ENCODE peak calls at places on chromosomes 12 and 14, in ten cellular contexts. N, M, Y, E, T, Z, W, D, P and A are unnamed samples.

GRCh38 chr14:37864861-37865718 is 269.7 kb downstream of the TTC6 start:
- DNase-seq in N (peak), M (peak), Y (no peak), E (no peak), T (peak), Z (no peak), W (no peak), D (no peak), P (no peak), A (no peak)

GRCh38 chr12:109069307-109070231 is 17.2 kb downstream of the USP30 start:
- DNase-seq in N (no peak), M (no peak), Y (no peak), E (no peak), T (no peak), Z (peak), W (peak), D (no peak), P (no peak), A (peak)

GRCh38 chr12:124411953-124412645 is 117.2 kb downstream of the RFLNA start:
- DNase-seq in N (no peak), M (no peak), Y (no peak), E (no peak), T (no peak), Z (no peak), W (no peak), D (no peak), P (no peak), A (no peak)

GRCh38 chr12:123388948-123389559 is 5.1 kb downstream of the KMT5A start:
- DNase-seq in N (no peak), M (no peak), Y (no peak), E (no peak), T (no peak), Z (no peak), W (no peak), D (peak), P (peak), A (peak)

GRCh38 chr14:103522649-103523582 is at the start of gene CKB:
- DNase-seq in N (peak), M (peak), Y (peak), E (no peak), T (no peak), Z (peak), W (peak), D (peak), P (peak), A (peak)

GRCh38 chr12:46361667-46362034 is 10.9 kb downstream of the SLC38A2 start:
- DNase-seq in N (no peak), M (peak), Y (no peak), E (no peak), T (no peak), Z (no peak), W (no peak), D (no peak), P (no peak), A (no peak)

GRCh38 chr12:88944403-88944802 is 364.1 kb upstream of the KITLG start:
- DNase-seq in N (peak), M (peak), Y (no peak), E (no peak), T (no peak), Z (no peak), W (no peak), D (no peak), P (no peak), A (no peak)

GRCh38 chr12:57693317-57693658 is 644 bp upstream of the OS9 start:
- DNase-seq in N (no peak), M (no peak), Y (no peak), E (no peak), T (no peak), Z (no peak), W (no peak), D (no peak), P (no peak), A (no peak)

GRCh38 chr14:80784824-80785223 is 156.7 kb downstream of the CEP128 start:
- DNase-seq in N (no peak), M (peak), Y (no peak), E (no peak), T (peak), Z (no peak), W (no peak), D (no peak), P (no peak), A (no peak)

GRCh38 chr12:98352218-98352811 is 163.1 kb upstream of the TMPO start:
- DNase-seq in N (peak), M (peak), Y (no peak), E (no peak), T (peak), Z (no peak), W (no peak), D (no peak), P (no peak), A (no peak)

GRCh38 chr14:105945891-105946290 is 419.5 kb downstream of the TMEM121 start:
- DNase-seq in N (no peak), M (no peak), Y (no peak), E (no peak), T (no peak), Z (no peak), W (no peak), D (no peak), P (no peak), A (no peak)
- TF ChIP-seq CTCF in N (no peak), M (no peak), Y (no peak), E (no peak), T (no peak), Z (no peak), W (no peak), D (no peak), P (no peak), A (no peak)

GRCh38 chr14:30849354-30849753 is 25.0 kb upstream of the COCH start:
- DNase-seq in N (no peak), M (no peak), Y (no peak), E (no peak), T (no peak), Z (no peak), W (no peak), D (no peak), P (no peak), A (no peak)
- TF ChIP-seq CTCF in N (no peak), M (no peak), Y (no peak), E (no peak), T (no peak), Z (no peak), W (no peak), D (no peak), P (no peak), A (no peak)

GRCh38 chr12:104734541-104735075 is 223.5 kb downstream of the SLC41A2 start:
- DNase-seq in N (no peak), M (no peak), Y (no peak), E (no peak), T (no peak), Z (no peak), W (no peak), D (no peak), P (no peak), A (no peak)

GRCh38 chr12:104736307-104736706 is 221.8 kb downstream of the SLC41A2 start:
- DNase-seq in N (peak), M (peak), Y (no peak), E (no peak), T (peak), Z (no peak), W (no peak), D (no peak), P (no peak), A (no peak)

GRCh38 chr12:104735801-104736200 is 222.3 kb downstream of the SLC41A2 start:
- DNase-seq in N (no peak), M (no peak), Y (no peak), E (no peak), T (no peak), Z (no peak), W (no peak), D (no peak), P (no peak), A (no peak)

GRCh38 chr12:104730761-104731160 is 227.3 kb downstream of the SLC41A2 start:
- DNase-seq in N (no peak), M (no peak), Y (no peak), E (no peak), T (no peak), Z (no peak), W (no peak), D (no peak), P (no peak), A (no peak)

GRCh38 chr12:104733717-104734175 is 224.3 kb downstream of the SLC41A2 start:
- DNase-seq in N (no peak), M (no peak), Y (no peak), E (no peak), T (no peak), Z (no peak), W (peak), D (no peak), P (peak), A (no peak)
- TF ChIP-seq CTCF in N (no peak), M (no peak), Y (no peak), E (no peak), T (peak), Z (no peak), W (peak), D (no peak), P (no peak), A (no peak)

GRCh38 chr14:51369814-51370213 is 129.8 kb downstream of the TMX1 start:
- DNase-seq in N (no peak), M (no peak), Y (no peak), E (no peak), T (no peak), Z (no peak), W (no peak), D (no peak), P (peak), A (no peak)
- TF ChIP-seq CTCF in N (no peak), M (no peak), Y (peak), E (no peak), T (peak), Z (peak), W (peak), D (no peak), P (peak), A (peak)